ENCODE peak calls at places on chromosome 9, in eight cellular contexts. One of them, this sample, is unnamed. For H3K27me3, the result is how much of the 10 kb centered on the place peaks cover.

GRCh38 chr9:18348086-18348485 is 125.9 kb upstream of the ADAMTSL1 start:
- DNase-seq in heart left ventricle: no peak
- DNase-seq in body of pancreas: no peak
- DNase-seq in AG04450: no peak
- DNase-seq in PC-3: no peak
- DNase-seq in heart right ventricle: no peak
- DNase-seq in colonic mucosa: no peak
- DNase-seq in sigmoid colon: no peak
- DNase-seq in this sample: no peak

GRCh38 chr9:92877531-92878430 is at the start of gene ZNF484:
- DNase-seq in heart left ventricle: peak
- DNase-seq in body of pancreas: peak
- DNase-seq in AG04450: peak
- DNase-seq in PC-3: peak
- DNase-seq in heart right ventricle: peak
- DNase-seq in colonic mucosa: peak
- DNase-seq in sigmoid colon: peak
- DNase-seq in this sample: peak

GRCh38 chr9:122922713-122923112 is 8.6 kb downstream of the ZBTB26 start:
- DNase-seq in heart left ventricle: no peak
- DNase-seq in body of pancreas: no peak
- DNase-seq in AG04450: no peak
- DNase-seq in PC-3: no peak
- DNase-seq in heart right ventricle: no peak
- DNase-seq in colonic mucosa: no peak
- DNase-seq in sigmoid colon: no peak
- DNase-seq in this sample: no peak

GRCh38 chr9:93091056-93091452 is 5.0 kb upstream of the CARD19 start:
- DNase-seq in heart left ventricle: peak
- DNase-seq in body of pancreas: no peak
- DNase-seq in AG04450: no peak
- DNase-seq in PC-3: no peak
- DNase-seq in heart right ventricle: no peak
- DNase-seq in colonic mucosa: peak
- DNase-seq in sigmoid colon: peak
- DNase-seq in this sample: no peak

GRCh38 chr9:84271004-84271886 is 69.3 kb downstream of the SLC28A3 start:
- DNase-seq in heart left ventricle: peak
- DNase-seq in body of pancreas: peak
- DNase-seq in AG04450: peak
- DNase-seq in PC-3: no peak
- DNase-seq in heart right ventricle: peak
- DNase-seq in colonic mucosa: peak
- DNase-seq in sigmoid colon: peak
- DNase-seq in this sample: no peak

GRCh38 chr9:18626046-18626698 is 152.2 kb downstream of the ADAMTSL1 start:
- DNase-seq in heart left ventricle: no peak
- DNase-seq in body of pancreas: no peak
- DNase-seq in AG04450: no peak
- DNase-seq in PC-3: peak
- DNase-seq in heart right ventricle: no peak
- DNase-seq in colonic mucosa: no peak
- DNase-seq in sigmoid colon: no peak
- DNase-seq in this sample: no peak

GRCh38 chr9:96386157-96386556 is 2.6 kb upstream of the SLC35D2 start:
- DNase-seq in heart left ventricle: no peak
- DNase-seq in body of pancreas: no peak
- DNase-seq in AG04450: no peak
- DNase-seq in PC-3: no peak
- DNase-seq in heart right ventricle: no peak
- DNase-seq in colonic mucosa: no peak
- DNase-seq in sigmoid colon: no peak
- DNase-seq in this sample: no peak

GRCh38 chr9:71783120-71783523 is 14.8 kb upstream of the CEMIP2 start:
- DNase-seq in heart left ventricle: no peak
- DNase-seq in body of pancreas: no peak
- DNase-seq in AG04450: no peak
- DNase-seq in PC-3: peak
- DNase-seq in heart right ventricle: peak
- DNase-seq in colonic mucosa: peak
- DNase-seq in sigmoid colon: no peak
- DNase-seq in this sample: no peak

GRCh38 chr9:130713286-130713975 is 19.9 kb downstream of the EXOSC2 start:
- DNase-seq in heart left ventricle: peak
- DNase-seq in body of pancreas: no peak
- DNase-seq in AG04450: no peak
- DNase-seq in PC-3: peak
- DNase-seq in heart right ventricle: no peak
- DNase-seq in colonic mucosa: peak
- DNase-seq in sigmoid colon: peak
- DNase-seq in this sample: no peak

GRCh38 chr9:91714020-91714721 is 235.9 kb downstream of the ROR2 start:
- DNase-seq in heart left ventricle: peak
- DNase-seq in body of pancreas: peak
- DNase-seq in AG04450: peak
- DNase-seq in PC-3: peak
- DNase-seq in heart right ventricle: peak
- DNase-seq in colonic mucosa: peak
- DNase-seq in sigmoid colon: peak
- DNase-seq in this sample: no peak

GRCh38 chr9:37283730-37284235 is 138.7 kb upstream of the GRHPR start:
- DNase-seq in heart left ventricle: no peak
- DNase-seq in body of pancreas: no peak
- DNase-seq in AG04450: no peak
- DNase-seq in PC-3: peak
- DNase-seq in heart right ventricle: no peak
- DNase-seq in colonic mucosa: no peak
- DNase-seq in sigmoid colon: no peak
- DNase-seq in this sample: peak
- TF ChIP-seq CTCF in heart left ventricle: no peak
- TF ChIP-seq CTCF in body of pancreas: no peak
- TF ChIP-seq CTCF in AG04450: no peak
- TF ChIP-seq CTCF in PC-3: no peak
- TF ChIP-seq CTCF in heart right ventricle: no peak
- TF ChIP-seq CTCF in colonic mucosa: no peak
- TF ChIP-seq CTCF in sigmoid colon: no peak
- TF ChIP-seq CTCF in this sample: no peak

GRCh38 chr9:124033967-124034366 is 22.4 kb downstream of the LHX2 start:
- DNase-seq in heart left ventricle: no peak
- DNase-seq in body of pancreas: no peak
- DNase-seq in AG04450: no peak
- DNase-seq in PC-3: no peak
- DNase-seq in heart right ventricle: no peak
- DNase-seq in colonic mucosa: no peak
- DNase-seq in sigmoid colon: peak
- DNase-seq in this sample: no peak

GRCh38 chr9:124033348-124033747 is 21.8 kb downstream of the LHX2 start:
- DNase-seq in heart left ventricle: no peak
- DNase-seq in body of pancreas: no peak
- DNase-seq in AG04450: no peak
- DNase-seq in PC-3: no peak
- DNase-seq in heart right ventricle: no peak
- DNase-seq in colonic mucosa: no peak
- DNase-seq in sigmoid colon: peak
- DNase-seq in this sample: no peak

GRCh38 chr9:124032247-124032646 is 20.7 kb downstream of the LHX2 start:
- DNase-seq in heart left ventricle: no peak
- DNase-seq in body of pancreas: no peak
- DNase-seq in AG04450: no peak
- DNase-seq in PC-3: no peak
- DNase-seq in heart right ventricle: no peak
- DNase-seq in colonic mucosa: no peak
- DNase-seq in sigmoid colon: peak
- DNase-seq in this sample: no peak

GRCh38 chr9:124029617-124030016 is 18.0 kb downstream of the LHX2 start:
- DNase-seq in heart left ventricle: no peak
- DNase-seq in body of pancreas: no peak
- DNase-seq in AG04450: no peak
- DNase-seq in PC-3: no peak
- DNase-seq in heart right ventricle: no peak
- DNase-seq in colonic mucosa: no peak
- DNase-seq in sigmoid colon: no peak
- DNase-seq in this sample: no peak

DNA sequence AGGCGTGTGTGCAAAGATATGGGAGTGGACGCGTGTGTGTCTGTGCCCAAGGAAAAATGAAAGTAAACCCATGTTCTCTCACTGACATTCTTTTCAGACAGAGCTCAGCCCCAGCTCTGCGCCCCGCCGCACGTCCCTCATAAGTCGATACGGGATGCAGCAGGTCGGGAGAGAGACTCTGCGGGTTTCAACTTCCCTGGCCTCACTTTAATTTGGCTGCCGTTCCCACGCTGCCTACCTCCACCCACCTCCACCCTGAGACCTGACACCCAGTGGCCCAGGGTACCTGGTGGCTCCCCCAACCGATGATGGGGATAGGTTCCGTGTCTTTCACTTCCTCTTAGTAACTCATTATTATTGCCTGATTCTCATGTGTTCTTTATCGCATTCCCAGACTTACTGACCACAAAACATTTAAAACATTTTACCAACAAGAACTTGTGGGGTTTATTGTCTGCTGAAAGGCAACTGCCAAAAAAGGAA is 19.4 kb downstream of the LHX2 start:
- DNase-seq in heart left ventricle: no peak
- DNase-seq in body of pancreas: no peak
- DNase-seq in AG04450: no peak
- DNase-seq in PC-3: no peak
- DNase-seq in heart right ventricle: no peak
- DNase-seq in colonic mucosa: no peak
- DNase-seq in sigmoid colon: no peak
- DNase-seq in this sample: peak
- H3K4me3 ChIP-seq in heart left ventricle: no peak
- H3K4me3 ChIP-seq in body of pancreas: no peak
- H3K4me3 ChIP-seq in AG04450: no peak
- H3K4me3 ChIP-seq in PC-3: no peak
- H3K4me3 ChIP-seq in heart right ventricle: no peak
- H3K4me3 ChIP-seq in colonic mucosa: peak
- H3K4me3 ChIP-seq in sigmoid colon: no peak
- H3K4me3 ChIP-seq in this sample: peak

GRCh38 chr9:136621019-136621733 is 41.5 kb upstream of the EGFL7 start:
- DNase-seq in heart left ventricle: no peak
- DNase-seq in body of pancreas: no peak
- DNase-seq in AG04450: no peak
- DNase-seq in PC-3: no peak
- DNase-seq in heart right ventricle: no peak
- DNase-seq in colonic mucosa: no peak
- DNase-seq in sigmoid colon: no peak
- DNase-seq in this sample: no peak
- H3K27me3 ChIP-seq in heart left ventricle: under half
- H3K27me3 ChIP-seq in body of pancreas: under half
- H3K27me3 ChIP-seq in AG04450: under half
- H3K27me3 ChIP-seq in PC-3: under half
- H3K27me3 ChIP-seq in heart right ventricle: under half
- H3K27me3 ChIP-seq in colonic mucosa: under half
- H3K27me3 ChIP-seq in sigmoid colon: under half
- H3K27me3 ChIP-seq in this sample: under half

GRCh38 chr9:97846347-97846746 is 6.7 kb upstream of the FOXE1 start:
- DNase-seq in heart left ventricle: no peak
- DNase-seq in body of pancreas: no peak
- DNase-seq in AG04450: no peak
- DNase-seq in PC-3: no peak
- DNase-seq in heart right ventricle: no peak
- DNase-seq in colonic mucosa: no peak
- DNase-seq in sigmoid colon: no peak
- DNase-seq in this sample: no peak

GRCh38 chr9:97842960-97843359 is 10.1 kb upstream of the FOXE1 start:
- DNase-seq in heart left ventricle: no peak
- DNase-seq in body of pancreas: no peak
- DNase-seq in AG04450: no peak
- DNase-seq in PC-3: no peak
- DNase-seq in heart right ventricle: no peak
- DNase-seq in colonic mucosa: no peak
- DNase-seq in sigmoid colon: no peak
- DNase-seq in this sample: no peak

GRCh38 chr9:97845763-97846162 is 7.3 kb upstream of the FOXE1 start:
- DNase-seq in heart left ventricle: no peak
- DNase-seq in body of pancreas: no peak
- DNase-seq in AG04450: no peak
- DNase-seq in PC-3: no peak
- DNase-seq in heart right ventricle: no peak
- DNase-seq in colonic mucosa: no peak
- DNase-seq in sigmoid colon: no peak
- DNase-seq in this sample: no peak

GRCh38 chr9:97847474-97848236 is 5.4 kb upstream of the FOXE1 start:
- DNase-seq in heart left ventricle: no peak
- DNase-seq in body of pancreas: no peak
- DNase-seq in AG04450: no peak
- DNase-seq in PC-3: no peak
- DNase-seq in heart right ventricle: no peak
- DNase-seq in colonic mucosa: no peak
- DNase-seq in sigmoid colon: no peak
- DNase-seq in this sample: no peak

DNA sequence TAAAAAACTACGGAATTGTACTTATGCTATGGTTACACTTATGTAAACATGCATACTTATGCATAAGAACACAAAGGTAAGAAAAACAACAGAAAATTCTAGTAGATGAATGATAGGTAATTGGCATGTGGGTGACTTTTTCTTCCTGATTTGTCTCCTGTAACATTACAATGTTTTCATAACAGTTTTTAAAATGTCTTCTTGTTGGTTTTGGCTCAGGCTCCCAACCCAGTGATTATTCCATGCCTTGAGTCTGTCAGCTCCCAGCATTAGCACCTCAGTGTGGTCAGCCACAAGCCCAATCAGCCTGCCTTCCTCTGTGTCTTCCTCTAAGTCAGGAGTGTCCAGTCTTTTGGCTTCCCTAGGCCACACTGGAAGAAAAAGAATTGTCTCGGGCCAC is 7.9 kb upstream of the FOXE1 start:
- DNase-seq in heart left ventricle: no peak
- DNase-seq in body of pancreas: no peak
- DNase-seq in AG04450: no peak
- DNase-seq in PC-3: no peak
- DNase-seq in heart right ventricle: no peak
- DNase-seq in colonic mucosa: no peak
- DNase-seq in sigmoid colon: no peak
- DNase-seq in this sample: no peak
- TF ChIP-seq CTCF in heart left ventricle: no peak
- TF ChIP-seq CTCF in body of pancreas: no peak
- TF ChIP-seq CTCF in AG04450: no peak
- TF ChIP-seq CTCF in PC-3: no peak
- TF ChIP-seq CTCF in heart right ventricle: no peak
- TF ChIP-seq CTCF in colonic mucosa: no peak
- TF ChIP-seq CTCF in sigmoid colon: no peak
- TF ChIP-seq CTCF in this sample: no peak